ENCODE peak calls at places on chromosomes 13 and 19, in four cellular contexts. One of them, this sample, is unnamed.

GRCh38 chr13:51477653-51478324 is 25.0 kb upstream of the INTS6 start:
- ATAC-seq in body of pancreas: peak
- ATAC-seq in GM23338: no peak
- ATAC-seq in lower lobe of right lung: no peak
- ATAC-seq in this sample: no peak

GRCh38 chr13:33636955-33637670 is 180.8 kb upstream of the RFC3 start:
- ATAC-seq in body of pancreas: no peak
- ATAC-seq in GM23338: no peak
- ATAC-seq in lower lobe of right lung: no peak
- ATAC-seq in this sample: no peak

GRCh38 chr13:46530084-46530935 is 22.7 kb upstream of the LRCH1 start:
- ATAC-seq in lower lobe of right lung: no peak
- ATAC-seq in body of pancreas: no peak
- ATAC-seq in GM23338: no peak
- ATAC-seq in this sample: no peak

GRCh38 chr19:39497850-39498261 is 891 bp upstream of the DLL3 start:
- ATAC-seq in GM23338: peak
- ATAC-seq in lower lobe of right lung: no peak
- ATAC-seq in body of pancreas: peak
- ATAC-seq in this sample: no peak

GRCh38 chr13:51469790-51470189 is 17.0 kb upstream of the INTS6 start:
- ATAC-seq in lower lobe of right lung: no peak
- ATAC-seq in body of pancreas: no peak
- ATAC-seq in GM23338: no peak
- ATAC-seq in this sample: no peak

GRCh38 chr19:31253816-31254551 is 95.3 kb downstream of the TSHZ3 start:
- ATAC-seq in lower lobe of right lung: no peak
- ATAC-seq in GM23338: peak
- ATAC-seq in body of pancreas: peak
- ATAC-seq in this sample: peak

GRCh38 chr13:73914119-73914518 is 220.1 kb downstream of the KLF12 start:
- ATAC-seq in lower lobe of right lung: no peak
- ATAC-seq in GM23338: peak
- ATAC-seq in body of pancreas: no peak
- ATAC-seq in this sample: no peak

GRCh38 chr19:38360839-38361631 is 13.3 kb upstream of the PSMD8 start:
- ATAC-seq in lower lobe of right lung: peak
- ATAC-seq in GM23338: peak
- ATAC-seq in body of pancreas: no peak
- ATAC-seq in this sample: no peak

GRCh38 chr19:16019691-16020448 is 56.4 kb upstream of the TPM4 start:
- ATAC-seq in lower lobe of right lung: no peak
- ATAC-seq in GM23338: no peak
- ATAC-seq in body of pancreas: no peak
- ATAC-seq in this sample: no peak

GRCh38 chr19:5838437-5839311 is 828 bp downstream of the FUT6 start:
- ATAC-seq in GM23338: no peak
- ATAC-seq in body of pancreas: peak
- ATAC-seq in lower lobe of right lung: no peak
- ATAC-seq in this sample: no peak

GRCh38 chr19:37929512-37929911 is 22.5 kb downstream of the SIPA1L3 start:
- ATAC-seq in body of pancreas: no peak
- ATAC-seq in lower lobe of right lung: no peak
- ATAC-seq in GM23338: peak
- ATAC-seq in this sample: no peak

GRCh38 chr13:32309312-32309711 is 5.9 kb downstream of the ZAR1L start:
- ATAC-seq in body of pancreas: no peak
- ATAC-seq in GM23338: no peak
- ATAC-seq in lower lobe of right lung: peak
- ATAC-seq in this sample: peak

GRCh38 chr13:45242070-45242469 is 41.2 kb upstream of the KCTD4 start:
- ATAC-seq in body of pancreas: peak
- ATAC-seq in lower lobe of right lung: peak
- ATAC-seq in GM23338: no peak
- ATAC-seq in this sample: peak

GRCh38 chr13:38908574-38908973 is 82.1 kb downstream of the STOML3 start:
- ATAC-seq in lower lobe of right lung: no peak
- ATAC-seq in GM23338: no peak
- ATAC-seq in body of pancreas: no peak
- ATAC-seq in this sample: no peak

GRCh38 chr19:40254714-40255418 is 28.4 kb upstream of the CCNP start:
- ATAC-seq in lower lobe of right lung: no peak
- ATAC-seq in GM23338: no peak
- ATAC-seq in body of pancreas: no peak
- ATAC-seq in this sample: no peak

GRCh38 chr13:40080676-40081075 is 425.2 kb downstream of the COG6 start:
- ATAC-seq in lower lobe of right lung: no peak
- ATAC-seq in body of pancreas: no peak
- ATAC-seq in GM23338: no peak
- ATAC-seq in this sample: no peak

DNA sequence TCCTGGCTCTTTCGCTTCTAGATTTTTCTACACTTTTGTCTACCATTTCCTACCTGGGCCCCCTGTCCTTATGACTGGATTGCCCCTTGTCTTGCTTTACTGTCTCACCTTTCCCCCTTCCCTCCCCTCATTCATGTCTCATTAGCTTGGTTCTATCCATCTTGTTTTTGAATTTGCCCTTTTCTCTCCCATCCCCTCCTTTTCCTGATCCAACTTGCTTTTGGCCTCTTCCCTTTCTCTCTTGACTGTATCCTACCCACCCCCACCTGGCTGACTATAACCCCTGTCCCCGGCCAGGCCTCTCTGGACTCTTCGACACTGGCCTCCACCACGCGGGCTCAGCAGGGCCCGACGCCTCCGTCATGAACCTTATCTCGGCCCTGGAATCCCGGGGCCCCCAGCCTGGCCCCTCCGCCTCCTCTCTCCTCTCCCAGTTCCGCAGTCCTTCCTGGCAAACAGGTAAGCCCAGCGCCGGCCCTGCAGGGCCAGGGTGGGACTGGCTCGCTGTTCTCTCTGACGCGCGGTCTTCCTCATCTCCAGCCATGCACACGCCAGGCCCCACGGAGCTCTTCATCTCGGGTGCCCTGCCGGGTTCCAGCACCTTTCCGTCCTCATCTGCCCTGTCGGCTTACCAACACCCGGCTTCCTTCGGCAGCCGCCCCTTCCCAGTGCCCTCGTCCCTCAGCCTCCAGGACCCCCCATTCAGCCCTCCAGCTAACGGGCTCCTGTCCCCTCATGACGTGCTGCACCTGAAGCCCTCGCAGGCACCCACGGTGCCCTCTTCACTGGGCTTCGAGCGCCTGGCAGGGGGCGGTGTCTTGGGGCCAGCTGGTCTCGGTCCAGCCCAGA is 3.4 kb downstream of the PRR12 start:
- ATAC-seq in lower lobe of right lung: no peak
- ATAC-seq in body of pancreas: no peak
- ATAC-seq in GM23338: no peak
- ATAC-seq in this sample: no peak
- H3K4me3 ChIP-seq in lower lobe of right lung: no peak
- H3K4me3 ChIP-seq in body of pancreas: no peak
- H3K4me3 ChIP-seq in GM23338: no peak
- H3K4me3 ChIP-seq in this sample: no peak

GRCh38 chr19:30155529-30156200 is 213.6 kb downstream of the URI1 start:
- ATAC-seq in GM23338: no peak
- ATAC-seq in body of pancreas: no peak
- ATAC-seq in lower lobe of right lung: no peak
- ATAC-seq in this sample: no peak
- H3K4me3 ChIP-seq in GM23338: no peak
- H3K4me3 ChIP-seq in body of pancreas: no peak
- H3K4me3 ChIP-seq in lower lobe of right lung: no peak
- H3K4me3 ChIP-seq in this sample: no peak

GRCh38 chr19:14494451-14494850 is 1.5 kb downstream of the GIPC1 start:
- ATAC-seq in lower lobe of right lung: no peak
- ATAC-seq in body of pancreas: no peak
- ATAC-seq in GM23338: no peak
- ATAC-seq in this sample: no peak
- H3K4me3 ChIP-seq in lower lobe of right lung: peak
- H3K4me3 ChIP-seq in body of pancreas: no peak
- H3K4me3 ChIP-seq in GM23338: peak
- H3K4me3 ChIP-seq in this sample: no peak

DNA sequence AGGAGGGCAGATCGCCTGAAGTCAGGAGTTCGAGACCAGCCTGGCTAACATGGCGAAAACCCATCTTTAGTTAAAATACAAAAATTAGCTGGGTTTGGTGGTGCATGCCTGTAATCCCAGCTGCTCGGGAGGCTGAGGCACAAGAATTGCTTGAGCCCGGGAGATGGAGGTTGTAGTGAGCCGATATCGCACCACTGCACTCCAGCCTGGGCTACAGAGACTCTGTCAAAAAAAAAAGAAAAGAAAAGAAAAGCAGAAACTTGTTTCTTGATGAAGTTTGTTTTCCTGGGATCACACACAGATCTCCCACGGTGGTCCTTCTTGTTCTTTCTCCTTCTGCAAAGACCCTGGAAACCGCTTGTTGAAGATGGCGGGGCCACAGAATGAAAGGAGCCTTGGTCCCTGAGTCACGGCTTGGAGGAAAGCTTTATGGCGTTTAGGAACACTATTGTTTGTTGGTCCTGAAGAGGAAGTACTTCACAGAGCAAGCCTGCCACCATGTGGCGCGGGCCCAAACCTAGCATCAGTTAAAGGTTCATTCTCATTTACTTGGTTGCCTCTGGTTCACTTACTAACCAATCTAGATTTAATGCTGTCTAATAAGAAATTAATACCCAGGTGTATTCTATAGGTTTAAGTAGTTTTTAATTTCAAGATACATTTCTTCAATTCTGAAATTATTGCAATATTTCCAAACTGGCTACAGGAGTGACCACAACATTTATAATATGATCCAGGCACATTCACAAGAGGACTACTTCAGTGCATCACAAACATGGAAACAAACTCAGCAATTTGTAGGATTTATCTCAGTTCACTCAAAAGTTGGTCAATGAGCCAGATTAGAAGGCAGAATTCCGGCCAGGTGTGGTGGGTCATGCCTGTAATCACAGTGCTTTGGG is 21.3 kb upstream of the ARL11 start:
- ATAC-seq in GM23338: peak
- ATAC-seq in body of pancreas: peak
- ATAC-seq in lower lobe of right lung: peak
- ATAC-seq in this sample: peak
- H3K4me3 ChIP-seq in GM23338: no peak
- H3K4me3 ChIP-seq in body of pancreas: no peak
- H3K4me3 ChIP-seq in lower lobe of right lung: peak
- H3K4me3 ChIP-seq in this sample: peak

DNA sequence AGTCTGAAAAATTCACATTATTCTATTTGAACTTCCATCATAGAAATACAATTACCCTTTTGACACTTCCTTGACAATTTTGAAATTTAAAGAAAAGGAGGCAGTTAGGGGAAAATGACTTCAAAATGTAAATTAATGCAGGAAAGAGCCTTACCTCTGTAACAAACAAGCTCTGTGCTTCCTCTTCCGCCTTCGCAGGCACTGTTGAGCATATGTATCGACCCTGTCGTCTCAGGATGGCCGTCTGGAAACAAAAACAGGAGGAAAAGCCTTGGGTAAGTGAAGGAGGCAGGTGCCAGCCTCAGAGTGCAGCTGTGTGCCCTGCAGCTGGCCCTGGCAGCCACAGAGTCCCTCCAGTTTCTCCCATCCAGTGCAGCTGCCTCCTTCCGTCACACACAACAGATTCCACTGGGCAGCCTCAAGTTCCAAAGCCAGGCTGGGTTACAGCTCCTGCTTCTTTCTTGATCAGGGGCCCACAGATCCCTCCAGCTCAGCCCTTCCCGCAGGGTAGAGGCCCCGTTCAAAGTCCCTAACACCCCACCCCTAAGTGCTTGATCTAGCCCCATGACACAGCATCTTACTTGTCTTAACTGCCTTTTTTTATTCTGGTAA is 47.7 kb downstream of the DOCK9 start:
- ATAC-seq in lower lobe of right lung: no peak
- ATAC-seq in GM23338: peak
- ATAC-seq in body of pancreas: no peak
- ATAC-seq in this sample: no peak
- H3K4me3 ChIP-seq in lower lobe of right lung: no peak
- H3K4me3 ChIP-seq in GM23338: no peak
- H3K4me3 ChIP-seq in body of pancreas: no peak
- H3K4me3 ChIP-seq in this sample: no peak

DNA sequence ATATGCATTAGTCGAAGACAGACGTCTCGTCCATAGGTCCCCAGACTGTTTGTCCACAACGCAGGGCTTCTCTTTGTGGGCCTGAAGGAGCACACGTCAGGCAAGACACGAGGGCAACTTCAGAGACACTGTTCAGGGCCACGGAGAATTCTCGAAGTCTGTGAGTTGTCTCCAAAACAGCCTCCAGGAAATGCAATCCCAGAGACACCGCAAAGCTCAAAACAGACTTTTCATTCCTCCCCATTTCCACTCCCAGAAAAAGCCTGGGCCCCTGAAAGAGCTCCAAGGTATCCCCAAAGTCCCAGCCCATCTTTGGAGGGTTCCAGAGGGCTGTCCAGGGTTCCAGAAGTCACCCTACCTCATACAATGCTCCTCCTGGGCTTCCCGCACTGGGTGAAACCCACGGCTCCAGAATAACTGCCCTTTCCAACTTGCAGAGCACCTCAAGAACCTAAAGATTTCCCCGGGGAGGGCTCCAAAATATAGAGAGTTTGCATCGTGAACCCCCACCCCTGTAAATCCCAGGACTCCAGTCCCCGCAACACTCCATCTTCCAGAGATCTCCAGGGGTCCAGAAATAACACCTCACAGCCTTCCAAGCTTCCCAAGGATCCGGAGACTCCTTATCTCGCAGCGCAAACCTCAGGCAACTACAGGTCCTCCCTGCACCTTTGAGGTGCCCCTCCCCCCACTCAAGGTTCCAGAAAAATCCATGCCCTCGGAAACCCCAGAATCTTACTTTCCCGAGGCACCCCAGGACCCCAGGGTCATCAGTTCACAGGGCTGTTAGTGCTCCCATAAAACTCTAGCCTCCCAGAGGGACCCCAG is 690 bp upstream of the FTL start:
- ATAC-seq in lower lobe of right lung: peak
- ATAC-seq in GM23338: peak
- ATAC-seq in body of pancreas: no peak
- ATAC-seq in this sample: no peak
- H3K4me3 ChIP-seq in lower lobe of right lung: peak
- H3K4me3 ChIP-seq in GM23338: peak
- H3K4me3 ChIP-seq in body of pancreas: no peak
- H3K4me3 ChIP-seq in this sample: peak

GRCh38 chr13:100340865-100341264 is 247.7 kb downstream of the GGACT start:
- ATAC-seq in GM23338: no peak
- ATAC-seq in lower lobe of right lung: no peak
- ATAC-seq in body of pancreas: no peak
- ATAC-seq in this sample: no peak

GRCh38 chr13:100336795-100337516 is 248.1 kb downstream of the PCCA start:
- ATAC-seq in body of pancreas: no peak
- ATAC-seq in lower lobe of right lung: no peak
- ATAC-seq in GM23338: peak
- ATAC-seq in this sample: no peak

GRCh38 chr13:100338265-100338664 is 249.4 kb downstream of the PCCA start:
- ATAC-seq in body of pancreas: no peak
- ATAC-seq in GM23338: no peak
- ATAC-seq in lower lobe of right lung: no peak
- ATAC-seq in this sample: no peak

GRCh38 chr13:100341327-100341726 is 247.3 kb downstream of the GGACT start:
- ATAC-seq in body of pancreas: no peak
- ATAC-seq in lower lobe of right lung: no peak
- ATAC-seq in GM23338: no peak
- ATAC-seq in this sample: no peak

GRCh38 chr13:100339411-100339935 is 249.1 kb downstream of the GGACT start:
- ATAC-seq in GM23338: no peak
- ATAC-seq in body of pancreas: no peak
- ATAC-seq in lower lobe of right lung: no peak
- ATAC-seq in this sample: no peak
- H3K4me3 ChIP-seq in GM23338: no peak
- H3K4me3 ChIP-seq in body of pancreas: no peak
- H3K4me3 ChIP-seq in lower lobe of right lung: no peak
- H3K4me3 ChIP-seq in this sample: no peak

GRCh38 chr19:4414800-4415251 is 12.4 kb downstream of the CHAF1A start:
- ATAC-seq in body of pancreas: peak
- ATAC-seq in lower lobe of right lung: no peak
- ATAC-seq in GM23338: peak
- ATAC-seq in this sample: no peak
- H3K4me3 ChIP-seq in body of pancreas: no peak
- H3K4me3 ChIP-seq in lower lobe of right lung: no peak
- H3K4me3 ChIP-seq in GM23338: peak
- H3K4me3 ChIP-seq in this sample: no peak

This sample was measured in gastroesophageal sphincter.